ENCODE peak calls at places on chromosomes 11 and 22, in four cellular contexts. L, B, V and N are unnamed samples.

GRCh38 chr11:74318241-74318932 is 6.9 kb upstream of the P4HA3 start:
- DNase-seq in L (no peak), V (no peak), B (no peak), N (no peak)

GRCh38 chr11:28963189-28963588 is 855.0 kb downstream of the METTL15 start:
- DNase-seq in V (no peak), B (peak; percentile 82), L (no peak), N (no peak)

GRCh38 chr22:22704156-22704946 is 59.9 kb downstream of the GGTLC2 start:
- DNase-seq in B (no peak), L (no peak), V (no peak), N (no peak)

GRCh38 chr11:35785287-35786167 is 123.0 kb downstream of the TRIM44 start:
- DNase-seq in L (no peak), B (peak; percentile 52), V (no peak), N (no peak)

GRCh38 chr11:7973011-7973410 is 7.8 kb upstream of the NLRP10 start:
- DNase-seq in B (peak; percentile 59), L (no peak), V (no peak), N (no peak)

GRCh38 chr22:26585104-26585790 is 4.7 kb downstream of the TPST2 start:
- DNase-seq in B (peak; percentile 66), L (no peak), V (no peak), N (peak; percentile 39)

GRCh38 chr11:129077191-129077590 is 114.9 kb downstream of the ARHGAP32 start:
- DNase-seq in V (no peak), L (no peak), B (peak; percentile 17), N (no peak)

GRCh38 chr22:41320416-41321240 is 19.3 kb downstream of the ZC3H7B start:
- DNase-seq in B (no peak), V (no peak), L (no peak), N (no peak)

GRCh38 chr11:13859986-13860385 is 102.5 kb upstream of the SPON1 start:
- DNase-seq in V (no peak), L (no peak), B (no peak), N (no peak)

GRCh38 chr22:38465673-38466490 is 2.0 kb upstream of the KDELR3 start:
- DNase-seq in B (no peak), V (no peak), L (peak; percentile 33), N (no peak)

GRCh38 chr22:36562261-36562835 is 33.4 kb upstream of the EIF3D start:
- DNase-seq in B (peak; percentile 65), L (no peak), V (no peak), N (peak; percentile 18)

GRCh38 chr22:49199224-49199623 is 628.4 kb downstream of the BRD1 start:
- DNase-seq in V (no peak), B (no peak), L (no peak), N (no peak)

GRCh38 chr22:31122532-31123291 is at the start of gene INPP5J:
- DNase-seq in B (peak; percentile 67), L (peak; percentile 80), V (peak; percentile 78), N (no peak)

GRCh38 chr11:13015753-13016152 is 6.6 kb downstream of the RASSF10 start:
- DNase-seq in L (no peak), V (no peak), B (no peak), N (no peak)

GRCh38 chr11:117226388-117227385 is 5.2 kb downstream of the PCSK7 start:
- DNase-seq in B (peak; percentile 80), V (peak; percentile 78), L (peak; percentile 54), N (peak; percentile 77)

GRCh38 chr22:31332886-31333285 is 13.3 kb downstream of the PATZ1 start:
- DNase-seq in B (peak; percentile 74), V (no peak), L (no peak), N (no peak)

GRCh38 chr11:10076458-10077141 is 217.4 kb downstream of the SBF2 start:
- DNase-seq in L (peak; percentile 25), V (no peak), B (peak; percentile 41), N (no peak)

GRCh38 chr11:28170759-28171158 is 62.6 kb downstream of the METTL15 start:
- DNase-seq in L (no peak), V (no peak), B (no peak), N (no peak)

GRCh38 chr22:37212174-37212906 is at the start of gene SSTR3:
- DNase-seq in L (no peak), B (no peak), V (no peak), N (no peak)

GRCh38 chr11:73314121-73314948 is 6.3 kb downstream of the ARHGEF17 start:
- DNase-seq in L (peak; percentile 12), B (peak; percentile 27), V (peak; percentile 65), N (no peak)

GRCh38 chr22:40463017-40463631 is 92.7 kb downstream of the SGSM3 start:
- DNase-seq in L (peak; percentile 27), V (no peak), B (no peak), N (peak; percentile 87)

GRCh38 chr22:49137216-49137840 is 690.3 kb downstream of the BRD1 start:
- DNase-seq in B (no peak), L (no peak), V (no peak), N (no peak)

GRCh38 chr22:33807465-33807864 is 112.8 kb downstream of the LARGE1 start:
- DNase-seq in V (no peak), B (no peak), L (no peak), N (no peak)

GRCh38 chr22:29727248-29727551 is 7.4 kb downstream of the CABP7 start:
- DNase-seq in B (peak; percentile 30), V (peak; percentile 79), L (peak; percentile 21), N (peak; percentile 12)

GRCh38 chr11:3119141-3119821 is 45.8 kb downstream of the OSBPL5 start:
- DNase-seq in L (peak; percentile 5), V (no peak), B (no peak), N (no peak)

GRCh38 chr11:10543782-10544181 is 2.8 kb upstream of the RNF141 start:
- DNase-seq in V (no peak), L (no peak), B (no peak), N (no peak)

GRCh38 chr22:37726240-37726887 is 29.5 kb downstream of the TRIOBP start:
- DNase-seq in V (no peak), B (peak; percentile 34), L (no peak), N (peak; percentile 58)

GRCh38 chr11:16171882-16172281 is 184.5 kb downstream of the SOX6 start:
- DNase-seq in L (no peak), B (no peak), V (no peak), N (no peak)

GRCh38 chr22:27719535-27720227 is 81.9 kb downstream of the MN1 start:
- DNase-seq in B (peak; percentile 100), V (no peak), L (no peak), N (peak; percentile 28)